ENCODE peak calls at places on chromosomes 12 and 14, in five cellular contexts. A is breast epithelium; J is suprapubic skin; C is brain microvascular endothelial cell; S is effector memory CD4-positive, alpha-beta T cell. W is an unnamed sample.
A peak's percentile ranks its signal among the peaks of the same experiment; 100 is the strongest.

GRCh38 chr12:86837246-86837645 is 581.1 kb upstream of the MGAT4C start:
- DNase-seq in A (no peak), J (no peak), C (no peak), S (no peak), W (peak; percentile 68)

GRCh38 chr12:62657363-62657632 is 190.7 kb downstream of the MON2 start:
- DNase-seq in A (no peak), J (no peak), C (no peak), S (no peak), W (no peak)

GRCh38 chr12:77433799-77434198 is 368.4 kb upstream of the E2F7 start:
- DNase-seq in A (no peak), J (no peak), C (peak; percentile 0), S (no peak), W (no peak)

GRCh38 chr12:3576891-3577290 is 85.9 kb downstream of the PRMT8 start:
- DNase-seq in A (no peak), J (no peak), C (no peak), S (no peak), W (no peak)

GRCh38 chr14:37579250-37579649 is 15.8 kb downstream of the FOXA1 start:
- DNase-seq in A (no peak), J (no peak), C (no peak), S (no peak), W (peak; percentile 41)

GRCh38 chr12:40957417-40957816 is 230.7 kb upstream of the PDZRN4 start:
- DNase-seq in A (no peak), J (no peak), C (no peak), S (no peak), W (no peak)

GRCh38 chr12:51087818-51088217 is 4.4 kb upstream of the CSRNP2 start:
- DNase-seq in A (no peak), J (no peak), C (no peak), S (no peak), W (no peak)

GRCh38 chr12:93982847-93983315 is 165.5 kb upstream of the PLXNC1 start:
- DNase-seq in A (no peak), J (no peak), C (peak; percentile 66), S (no peak), W (no peak)

GRCh38 chr12:70258605-70259403 is 15.6 kb downstream of the CNOT2 start:
- DNase-seq in A (no peak), J (no peak), C (no peak), S (no peak), W (no peak)

GRCh38 chr14:94145902-94146527 is 16.6 kb upstream of the IFI27L2 start:
- DNase-seq in A (no peak), J (no peak), C (no peak), S (no peak), W (peak; percentile 38)

GRCh38 chr14:64405295-64405694 is 17.1 kb downstream of the MTHFD1 start:
- DNase-seq in A (no peak), J (no peak), C (no peak), S (no peak), W (no peak)
- H3K36me3 ChIP-seq in A (no peaks in the 10 kb centered on the region), J (peaks cover 25% of the 10 kb centered on the region), C (no peaks in the 10 kb centered on the region), S (peaks cover 2% of the 10 kb centered on the region), W (peaks cover 66% of the 10 kb centered on the region)

GRCh38 chr12:27614386-27614785 is 81.9 kb upstream of the REP15 start:
- DNase-seq in A (no peak), J (no peak), C (no peak), S (no peak), W (no peak)
- H3K27me3 ChIP-seq in A (no peaks in the 10 kb centered on the region), J (no peaks in the 10 kb centered on the region), C (no peaks in the 10 kb centered on the region), S (no peaks in the 10 kb centered on the region), W (no peaks in the 10 kb centered on the region)

GRCh38 chr12:6450091-6450868 is 1.6 kb upstream of the TAPBPL start:
- DNase-seq in A (no peak), J (peak; percentile 60), C (no peak), S (no peak), W (no peak)
- H3K4me3 ChIP-seq in A (peak overlapping the region; percentile 66), J (peak overlapping the region; percentile 85), C (peak overlapping the region; percentile 70), S (peak overlapping the region; percentile 94), W (no peak overlapping the region)

GRCh38 chr14:96383445-96383844 is 8.5 kb upstream of the AK7 start:
- DNase-seq in A (no peak), J (no peak), C (no peak), S (no peak), W (no peak)

GRCh38 chr14:96384740-96385139 is 7.2 kb upstream of the AK7 start:
- DNase-seq in A (no peak), J (no peak), C (no peak), S (no peak), W (no peak)

GRCh38 chr14:96380735-96381134 is 11.2 kb upstream of the AK7 start:
- DNase-seq in A (no peak), J (no peak), C (no peak), S (no peak), W (no peak)

GRCh38 chr14:96384053-96384452 is 7.9 kb upstream of the AK7 start:
- DNase-seq in A (no peak), J (no peak), C (no peak), S (no peak), W (no peak)

GRCh38 chr14:96385385-96385784 is 6.5 kb upstream of the AK7 start:
- DNase-seq in A (no peak), J (no peak), C (no peak), S (no peak), W (no peak)
- H3K36me3 ChIP-seq in A (no peaks in the 10 kb centered on the region), J (peaks cover 20% of the 10 kb centered on the region), C (peaks cover 3% of the 10 kb centered on the region), S (peaks cover 21% of the 10 kb centered on the region), W (peaks cover 15% of the 10 kb centered on the region)

GRCh38 chr12:98894412-98895085 is 249.5 kb downstream of the APAF1 start:
- DNase-seq in A (no peak), J (no peak), C (no peak), S (no peak), W (no peak)

GRCh38 chr12:98893601-98894411 is 248.7 kb downstream of the APAF1 start:
- DNase-seq in A (no peak), J (no peak), C (no peak), S (no peak), W (no peak)

GRCh38 chr12:98895086-98895651 is 250.1 kb downstream of the APAF1 start:
- DNase-seq in A (no peak), J (no peak), C (no peak), S (no peak), W (no peak)

GRCh38 chr12:98896938-98897337 is 251.8 kb downstream of the APAF1 start:
- DNase-seq in A (no peak), J (no peak), C (no peak), S (no peak), W (peak; percentile 17)

GRCh38 chr12:98893126-98893525 is 248.0 kb downstream of the APAF1 start:
- DNase-seq in A (no peak), J (no peak), C (no peak), S (no peak), W (no peak)
- H3K27me3 ChIP-seq in A (peaks cover 3% of the 10 kb centered on the region), J (peaks cover 58% of the 10 kb centered on the region), C (peaks cover 42% of the 10 kb centered on the region), S (peaks cover 19% of the 10 kb centered on the region), W (peaks cover 67% of the 10 kb centered on the region)

GRCh38 chr12:56905852-56906251 is 28.4 kb downstream of the SDR9C7 start:
- DNase-seq in A (no peak), J (no peak), C (no peak), S (no peak), W (no peak)
- H3K4me3 ChIP-seq in A (no peak overlapping the region), J (no peak overlapping the region), C (no peak overlapping the region), S (no peak overlapping the region), W (no peak overlapping the region)

GRCh38 chr14:105848570-105848969 is 322.2 kb downstream of the TMEM121 start:
- DNase-seq in A (no peak), J (no peak), C (no peak), S (no peak), W (no peak)
- H3K36me3 ChIP-seq in A (no peaks in the 10 kb centered on the region), J (no peaks in the 10 kb centered on the region), C (no peaks in the 10 kb centered on the region), S (no peaks in the 10 kb centered on the region), W (no peaks in the 10 kb centered on the region)

DNA sequence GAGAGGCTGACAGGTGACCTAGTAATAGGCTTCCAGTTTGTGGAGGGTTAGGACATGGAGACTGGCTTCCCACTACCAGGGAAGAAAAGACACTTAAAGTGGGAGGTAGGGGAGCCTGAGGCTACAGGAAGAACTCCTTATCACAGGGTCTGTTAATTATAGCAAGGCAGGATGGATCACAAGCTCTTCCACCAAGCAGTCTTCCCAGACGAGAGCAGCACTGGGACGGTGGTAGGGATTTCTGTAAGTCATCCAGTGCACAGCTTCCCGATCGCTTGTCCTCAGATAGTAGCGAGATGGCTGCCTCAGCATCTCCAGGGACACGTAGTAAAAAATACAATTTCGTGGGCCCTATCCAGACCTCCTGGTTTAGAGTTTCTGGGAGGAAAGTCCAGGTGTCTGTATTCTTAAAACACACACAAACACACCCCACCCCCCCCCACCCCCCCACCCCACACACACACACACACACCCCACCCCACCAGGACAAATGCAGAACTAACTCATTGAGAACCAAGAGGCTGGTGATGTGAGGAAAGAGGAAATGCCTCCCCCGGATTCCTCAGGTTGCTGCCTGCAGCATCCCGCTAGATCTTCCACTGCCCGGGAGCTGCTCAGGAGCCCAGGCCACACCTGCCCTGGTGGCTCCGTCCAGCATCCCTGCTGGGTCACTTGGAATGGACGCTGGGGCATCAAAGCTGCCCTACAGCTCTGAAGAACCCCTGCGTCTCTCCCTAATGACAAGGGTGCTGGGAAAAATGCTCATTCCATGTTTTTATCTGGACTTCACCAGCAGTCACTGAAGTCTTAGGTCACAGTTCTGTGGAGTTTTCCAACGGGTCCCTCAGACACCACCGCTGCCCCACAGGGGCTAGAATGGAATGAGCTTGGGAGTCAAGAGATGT is 307.2 kb downstream of the CACNA1C start:
- DNase-seq in A (no peak), J (peak; percentile 14), C (no peak), S (no peak), W (no peak)
- H3K27me3 ChIP-seq in A (no peaks in the 10 kb centered on the region), J (no peaks in the 10 kb centered on the region), C (no peaks in the 10 kb centered on the region), S (no peaks in the 10 kb centered on the region), W (no peaks in the 10 kb centered on the region)

GRCh38 chr12:54173066-54173726 is 15.6 kb downstream of the SMUG1 start:
- DNase-seq in A (no peak), J (no peak), C (no peak), S (no peak), W (peak; percentile 37)
- H3K4me3 ChIP-seq in A (peak overlapping the region; percentile 31), J (peak overlapping the region; percentile 46), C (peak overlapping the region; percentile 17), S (peak overlapping the region; percentile 36), W (peak overlapping the region; percentile 21)

W was measured in HAP-1.